ENCODE peak calls at places on chromosomes 16 and 17, in five cellular contexts. U is AG04450, W is AG09309, S is pancreas, A is mucosa of descending colon. H is an unnamed sample.

GRCh38 chr17:65670667-65671371 is 109.4 kb upstream of the AXIN2 start:
- DNase-seq in U (no peak), W (no peak), S (no peak), A (no peak), H (no peak)

GRCh38 chr17:15966183-15966878 is 21.4 kb downstream of the ADORA2B start:
- DNase-seq in U (no peak), W (no peak), S (peak), A (peak), H (no peak)

GRCh38 chr17:43403846-43404245 is 5.1 kb downstream of the ARL4D start:
- DNase-seq in U (no peak), W (no peak), S (no peak), A (no peak), H (no peak)

GRCh38 chr16:70705056-70705455 is 19.2 kb upstream of the MTSS2 start:
- DNase-seq in U (no peak), W (peak), S (no peak), A (no peak), H (no peak)

GRCh38 chr16:75378616-75379015 is 54.7 kb downstream of the CFDP1 start:
- DNase-seq in U (no peak), W (no peak), S (no peak), A (no peak), H (no peak)

GRCh38 chr17:76537288-76537577 is 276 bp downstream of the CYGB start:
- DNase-seq in U (no peak), W (no peak), S (no peak), A (peak), H (no peak)

GRCh38 chr16:3664187-3664896 is 9.9 kb downstream of the DNASE1 start:
- DNase-seq in U (no peak), W (no peak), S (no peak), A (peak), H (no peak)

GRCh38 chr17:67021718-67022450 is 22.5 kb upstream of the CACNG1 start:
- DNase-seq in U (no peak), W (no peak), S (no peak), A (no peak), H (no peak)

GRCh38 chr16:12002447-12003006 is 26.0 kb downstream of the SNX29 start:
- DNase-seq in U (no peak), W (no peak), S (no peak), A (no peak), H (no peak)

GRCh38 chr16:57797526-57798266 is 4.6 kb downstream of the KIFC3 start:
- DNase-seq in U (no peak), W (no peak), S (peak), A (peak), H (no peak)

GRCh38 chr16:15529673-15530072 is 95.3 kb downstream of the BMERB1 start:
- DNase-seq in U (no peak), W (no peak), S (no peak), A (no peak), H (no peak)

GRCh38 chr16:83102336-83102735 is 475.6 kb downstream of the CDH13 start:
- DNase-seq in U (no peak), W (no peak), S (no peak), A (no peak), H (no peak)

GRCh38 chr17:49585422-49586027 is 9.9 kb downstream of the NXPH3 start:
- DNase-seq in U (no peak), W (no peak), S (no peak), A (no peak), H (no peak)

GRCh38 chr17:17353625-17354484 is 50.7 kb downstream of the NT5M start:
- DNase-seq in U (no peak), W (no peak), S (no peak), A (no peak), H (no peak)

GRCh38 chr17:38416840-38417209 is 11.4 kb upstream of the ARHGAP23 start:
- DNase-seq in U (no peak), W (no peak), S (no peak), A (no peak), H (no peak)

GRCh38 chr17:38417210-38417951 is 10.9 kb upstream of the ARHGAP23 start:
- DNase-seq in U (no peak), W (no peak), S (no peak), A (no peak), H (no peak)

GRCh38 chr17:38418693-38419507 is 9.4 kb upstream of the ARHGAP23 start:
- DNase-seq in U (no peak), W (no peak), S (no peak), A (no peak), H (no peak)

GRCh38 chr17:38418069-38418692 is 10.1 kb upstream of the ARHGAP23 start:
- DNase-seq in U (no peak), W (no peak), S (no peak), A (no peak), H (no peak)

GRCh38 chr17:38415250-38416194 is 12.7 kb upstream of the ARHGAP23 start:
- DNase-seq in U (peak), W (no peak), S (no peak), A (no peak), H (peak)
- H3K4me3 ChIP-seq in U (peak), W (peak), S (no peak), A (no peak), H (peak)

GRCh38 chr17:81859906-81860755 is at the start of gene P4HB:
- DNase-seq in U (no peak), W (no peak), S (peak), A (peak), H (peak)
- H3K4me3 ChIP-seq in U (peak), W (peak), S (peak), A (peak), H (peak)

DNA sequence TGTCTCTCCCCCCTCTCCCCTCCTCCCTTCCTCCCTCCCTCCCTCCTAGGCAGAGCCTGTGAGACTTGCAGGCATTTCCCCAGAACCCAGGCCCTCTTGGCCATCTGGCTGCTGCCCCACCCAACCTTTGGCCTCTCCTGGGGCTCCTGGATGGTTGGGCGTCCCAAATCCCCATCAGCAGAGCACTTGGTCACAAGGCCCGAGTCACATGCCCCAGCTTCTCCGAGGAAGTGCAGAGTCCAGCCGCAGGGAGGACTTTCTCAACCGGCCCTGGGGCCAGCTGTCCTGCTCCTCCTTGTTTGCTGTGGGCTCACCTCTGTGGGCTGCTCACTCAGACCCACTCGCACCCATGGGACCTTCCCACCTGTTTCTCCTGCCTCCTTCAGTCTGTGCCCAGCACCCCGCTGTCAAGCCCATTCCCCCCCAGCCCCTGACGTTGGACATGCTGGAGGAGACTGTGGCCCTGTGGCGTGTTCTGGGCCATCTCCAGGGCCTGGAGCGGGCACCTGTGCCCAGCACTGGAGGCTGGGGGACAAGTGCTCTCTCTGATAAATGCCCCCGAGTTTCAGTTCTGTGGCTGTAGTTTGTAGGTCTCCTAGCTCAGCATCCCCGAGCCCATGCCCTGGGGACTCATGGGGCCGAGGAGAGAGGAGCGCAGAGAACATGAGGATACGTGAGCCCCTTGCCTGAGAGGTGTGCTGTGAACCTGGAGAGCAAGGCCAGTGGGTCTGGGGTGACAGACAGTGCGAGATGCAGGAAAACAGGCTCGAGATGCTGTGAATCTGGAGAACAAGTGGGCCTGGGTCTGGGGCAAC is 42.3 kb upstream of the ZNF750 start:
- DNase-seq in U (no peak), W (no peak), S (peak), A (peak), H (no peak)
- H3K4me3 ChIP-seq in U (no peak), W (no peak), S (peak), A (no peak), H (no peak)

GRCh38 chr16:24758986-24759385 is 29.5 kb downstream of the TNRC6A start:
- DNase-seq in U (no peak), W (no peak), S (no peak), A (no peak), H (no peak)

GRCh38 chr16:24758373-24758772 is 28.9 kb downstream of the TNRC6A start:
- DNase-seq in U (no peak), W (no peak), S (no peak), A (no peak), H (no peak)

GRCh38 chr16:24755201-24755874 is 25.9 kb downstream of the TNRC6A start:
- DNase-seq in U (no peak), W (no peak), S (no peak), A (no peak), H (no peak)

GRCh38 chr16:24753437-24753836 is 24.0 kb downstream of the TNRC6A start:
- DNase-seq in U (no peak), W (no peak), S (no peak), A (no peak), H (no peak)

GRCh38 chr16:24754543-24754942 is 25.1 kb downstream of the TNRC6A start:
- DNase-seq in U (no peak), W (no peak), S (no peak), A (no peak), H (no peak)
- H3K4me3 ChIP-seq in U (no peak), W (no peak), S (no peak), A (no peak), H (no peak)

GRCh38 chr17:4900231-4901107 is 1.1 kb downstream of the C17orf107 start:
- DNase-seq in U (no peak), W (no peak), S (no peak), A (peak), H (peak)
- H3K4me3 ChIP-seq in U (no peak), W (peak), S (peak), A (no peak), H (peak)

GRCh38 chr16:78608305-78608776 is 508.9 kb downstream of the WWOX start:
- DNase-seq in U (no peak), W (no peak), S (no peak), A (no peak), H (no peak)
- H3K4me3 ChIP-seq in U (no peak), W (no peak), S (no peak), A (no peak), H (no peak)

GRCh38 chr16:87635541-87636049 is 33.3 kb downstream of the JPH3 start:
- DNase-seq in U (no peak), W (no peak), S (peak), A (peak), H (peak)
- H3K4me3 ChIP-seq in U (no peak), W (no peak), S (no peak), A (no peak), H (no peak)

GRCh38 chr17:7079581-7080444 is at the start of gene CLEC10A:
- DNase-seq in U (no peak), W (no peak), S (no peak), A (no peak), H (no peak)

GRCh38 chr17:7080445-7081041 is 492 bp upstream of the CLEC10A start:
- DNase-seq in U (no peak), W (no peak), S (no peak), A (no peak), H (no peak)

GRCh38 chr17:7083592-7083991 is 3.5 kb upstream of the CLEC10A start:
- DNase-seq in U (no peak), W (no peak), S (no peak), A (no peak), H (no peak)

GRCh38 chr17:7084058-7084457 is 4.0 kb upstream of the CLEC10A start:
- DNase-seq in U (no peak), W (no peak), S (no peak), A (no peak), H (no peak)

GRCh38 chr17:7081341-7082062 is 1.5 kb upstream of the CLEC10A start:
- DNase-seq in U (no peak), W (no peak), S (no peak), A (no peak), H (no peak)
- H3K4me3 ChIP-seq in U (no peak), W (no peak), S (no peak), A (no peak), H (no peak)

GRCh38 chr16:86569843-86570447 is 3.3 kb downstream of the FOXC2 start:
- DNase-seq in U (no peak), W (no peak), S (no peak), A (no peak), H (no peak)

GRCh38 chr16:86568677-86569623 is 2.3 kb downstream of the FOXC2 start:
- DNase-seq in U (no peak), W (no peak), S (no peak), A (no peak), H (no peak)

GRCh38 chr16:86566601-86566965 is at the start of gene FOXC2:
- DNase-seq in U (peak), W (peak), S (peak), A (peak), H (no peak)

GRCh38 chr16:86566966-86567700 is 504 bp downstream of the FOXC2 start:
- DNase-seq in U (no peak), W (no peak), S (no peak), A (no peak), H (no peak)

DNA sequence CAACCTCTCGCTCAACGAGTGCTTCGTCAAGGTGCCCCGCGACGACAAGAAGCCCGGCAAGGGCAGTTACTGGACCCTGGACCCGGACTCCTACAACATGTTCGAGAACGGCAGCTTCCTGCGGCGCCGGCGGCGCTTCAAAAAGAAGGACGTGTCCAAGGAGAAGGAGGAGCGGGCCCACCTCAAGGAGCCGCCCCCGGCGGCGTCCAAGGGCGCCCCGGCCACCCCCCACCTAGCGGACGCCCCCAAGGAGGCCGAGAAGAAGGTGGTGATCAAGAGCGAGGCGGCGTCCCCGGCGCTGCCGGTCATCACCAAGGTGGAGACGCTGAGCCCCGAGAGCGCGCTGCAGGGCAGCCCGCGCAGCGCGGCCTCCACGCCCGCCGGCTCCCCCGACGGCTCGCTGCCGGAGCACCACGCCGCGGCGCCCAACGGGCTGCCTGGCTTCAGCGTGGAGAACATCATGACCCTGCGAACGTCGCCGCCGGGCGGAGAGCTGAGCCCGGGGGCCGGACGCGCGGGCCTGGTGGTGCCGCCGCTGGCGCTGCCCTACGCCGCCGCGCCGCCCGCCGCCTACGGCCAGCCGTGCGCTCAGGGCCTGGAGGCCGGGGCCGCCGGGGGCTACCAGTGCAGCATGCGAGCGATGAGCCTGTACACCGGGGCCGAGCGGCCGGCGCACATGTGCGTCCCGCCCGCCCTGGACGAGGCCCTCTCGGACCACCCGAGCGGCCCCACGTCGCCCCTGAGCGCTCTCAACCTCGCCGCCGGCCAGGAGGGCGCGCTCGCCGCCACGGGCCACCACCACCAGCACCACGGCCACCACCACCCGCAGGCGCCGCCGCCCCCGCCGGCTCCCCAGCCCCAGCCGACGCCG is 1.3 kb downstream of the FOXC2 start:
- DNase-seq in U (no peak), W (no peak), S (no peak), A (no peak), H (no peak)
- H3K4me3 ChIP-seq in U (peak), W (peak), S (no peak), A (no peak), H (no peak)

GRCh38 chr17:63474914-63475460 is 1.9 kb upstream of the ACE start:
- DNase-seq in U (no peak), W (no peak), S (no peak), A (no peak), H (no peak)

GRCh38 chr17:63474174-63474913 is 2.5 kb upstream of the ACE start:
- DNase-seq in U (no peak), W (no peak), S (peak), A (no peak), H (no peak)

GRCh38 chr17:63476494-63476856 is 386 bp upstream of the ACE start:
- DNase-seq in U (no peak), W (no peak), S (no peak), A (peak), H (no peak)

GRCh38 chr17:63476857-63477470 is at the start of gene ACE:
- DNase-seq in U (no peak), W (no peak), S (peak), A (peak), H (peak)

GRCh38 chr17:63475491-63476412 is 1.1 kb upstream of the ACE start:
- DNase-seq in U (no peak), W (no peak), S (no peak), A (no peak), H (no peak)
- H3K4me3 ChIP-seq in U (no peak), W (no peak), S (peak), A (no peak), H (no peak)

H was measured in GM06990.